ENCODE peak calls at places on chromosomes 5 and 9, in eight cellular contexts. B, F, J, W, Y, R, A and Q are unnamed samples.

GRCh38 chr9:84238652-84239051 is 101.9 kb downstream of the SLC28A3 start:
- DNase-seq in B (no peak), F (no peak), J (peak; percentile 42), W (no peak), Y (no peak), R (no peak), A (no peak), Q (peak; percentile 71)

GRCh38 chr5:138832218-138832617 is 42.9 kb downstream of the LRRTM2 start:
- DNase-seq in B (no peak), F (no peak), J (no peak), W (no peak), Y (no peak), R (peak; percentile 38), A (peak; percentile 11), Q (no peak)

GRCh38 chr5:132877466-132877865 is 4.0 kb downstream of the LEAP2 start:
- DNase-seq in B (no peak), F (no peak), J (no peak), W (no peak), Y (no peak), R (no peak), A (no peak), Q (no peak)

GRCh38 chr9:129656795-129657390 is 8.6 kb upstream of the PRRX2 start:
- DNase-seq in B (no peak), F (no peak), J (peak; percentile 39), W (peak; percentile 35), Y (no peak), R (peak; percentile 92), A (no peak), Q (no peak)

GRCh38 chr9:130845901-130846381 is 10.9 kb downstream of the ABL1 start:
- DNase-seq in B (peak; percentile 38), F (no peak), J (no peak), W (no peak), Y (no peak), R (peak; percentile 81), A (no peak), Q (no peak)

GRCh38 chr9:31119882-31120481 is 1264.5 kb upstream of the ACO1 start:
- DNase-seq in B (peak; percentile 32), F (peak; percentile 31), J (peak; percentile 6), W (peak; percentile 4), Y (peak; percentile 56), R (peak; percentile 49), A (peak; percentile 43), Q (peak; percentile 68)

GRCh38 chr9:28960602-28961001 is 1387.3 kb upstream of the C9orf72 start:
- DNase-seq in B (no peak), F (no peak), J (no peak), W (no peak), Y (no peak), R (no peak), A (no peak), Q (no peak)

GRCh38 chr5:136057401-136057951 is 28.7 kb downstream of the TGFBI start:
- DNase-seq in B (no peak), F (no peak), J (no peak), W (no peak), Y (no peak), R (peak; percentile 43), A (no peak), Q (no peak)

GRCh38 chr9:128685636-128686489 is 3.2 kb upstream of the SET start:
- DNase-seq in B (no peak), F (no peak), J (no peak), W (no peak), Y (no peak), R (no peak), A (peak; percentile 70), Q (no peak)

GRCh38 chr9:83959061-83959460 is 21.0 kb downstream of the HNRNPK start:
- DNase-seq in B (no peak), F (no peak), J (no peak), W (peak; percentile 41), Y (peak; percentile 34), R (peak; percentile 73), A (no peak), Q (no peak)

GRCh38 chr5:91699429-91699828 is 316.3 kb upstream of the ARRDC3 start:
- DNase-seq in B (no peak), F (no peak), J (no peak), W (no peak), Y (no peak), R (no peak), A (no peak), Q (no peak)

GRCh38 chr5:175692996-175693700 is 35.3 kb downstream of the HRH2 start:
- DNase-seq in B (no peak), F (no peak), J (no peak), W (no peak), Y (no peak), R (no peak), A (no peak), Q (no peak)

GRCh38 chr9:18274693-18275092 is 199.3 kb upstream of the ADAMTSL1 start:
- DNase-seq in B (no peak), F (no peak), J (no peak), W (no peak), Y (no peak), R (peak; percentile 23), A (no peak), Q (no peak)

GRCh38 chr5:116612431-116612830 is 37.8 kb upstream of the SEMA6A start:
- DNase-seq in B (no peak), F (no peak), J (no peak), W (no peak), Y (no peak), R (no peak), A (no peak), Q (no peak)

GRCh38 chr5:54985301-54986268 is at the start of gene ESM1:
- DNase-seq in B (no peak), F (no peak), J (no peak), W (no peak), Y (peak; percentile 3), R (peak; percentile 83), A (no peak), Q (no peak)

GRCh38 chr5:127589309-127590036 is 59.4 kb upstream of the CTXN3 start:
- DNase-seq in B (no peak), F (no peak), J (no peak), W (no peak), Y (peak; percentile 58), R (no peak), A (no peak), Q (no peak)

GRCh38 chr5:34526682-34527305 is 129.3 kb upstream of the RAI14 start:
- DNase-seq in B (no peak), F (no peak), J (no peak), W (peak; percentile 50), Y (no peak), R (no peak), A (peak; percentile 75), Q (no peak)
- H2AFZ ChIP-seq in B (no peak overlapping the region), F (no peak overlapping the region), J (no peak overlapping the region), W (no peak overlapping the region), Y (no peak overlapping the region), R (no peak overlapping the region), A (no peak overlapping the region), Q (no peak overlapping the region)

GRCh38 chr5:82894754-82895153 is 182.4 kb downstream of the TMEM167A start:
- DNase-seq in B (no peak), F (no peak), J (no peak), W (no peak), Y (no peak), R (no peak), A (no peak), Q (no peak)
- H3K79me2 ChIP-seq in B (no peaks in the 10 kb centered on the region), F (no peaks in the 10 kb centered on the region), J (no peaks in the 10 kb centered on the region), W (no peaks in the 10 kb centered on the region), Y (no peaks in the 10 kb centered on the region), R (no peaks in the 10 kb centered on the region), A (no peaks in the 10 kb centered on the region), Q (no peaks in the 10 kb centered on the region)

DNA sequence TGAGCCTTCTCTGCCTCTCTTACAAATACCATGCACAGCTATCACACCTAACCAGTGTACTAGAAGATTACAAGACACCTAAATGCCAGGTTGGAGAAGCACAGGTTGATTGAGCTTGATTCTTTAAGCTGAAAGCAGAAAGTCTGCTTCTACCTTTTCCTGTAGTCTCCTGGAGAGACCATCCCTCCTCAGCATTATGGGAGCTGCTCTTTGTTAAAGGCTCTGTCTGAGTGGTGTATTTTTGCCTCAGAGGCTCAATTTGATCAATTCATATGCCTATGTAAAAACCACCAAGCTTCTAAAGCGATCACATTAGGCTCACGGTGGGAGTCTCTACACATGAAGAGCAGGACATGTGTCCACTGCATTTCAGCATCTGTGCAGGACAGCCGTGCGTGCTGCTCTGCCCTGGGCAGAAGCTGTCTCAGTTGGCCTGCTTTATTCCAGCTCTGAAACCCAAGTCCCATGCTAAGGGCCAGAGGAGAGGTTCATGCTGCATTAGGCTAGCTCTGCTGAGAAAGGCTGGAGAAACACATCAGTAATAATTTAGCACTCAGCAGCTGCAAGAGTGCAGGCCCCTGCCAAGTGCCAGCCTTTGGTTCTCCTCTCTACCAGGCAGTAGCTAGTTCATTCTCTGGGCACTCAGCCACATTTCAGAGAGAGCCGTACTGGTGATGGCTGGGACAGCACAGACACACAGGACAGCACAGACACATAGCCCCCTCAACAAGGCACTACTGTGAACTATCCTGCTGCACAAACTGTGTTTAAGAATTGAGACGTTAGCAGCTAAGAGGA is 41.6 kb downstream of the TMEM167A start:
- DNase-seq in B (no peak), F (no peak), J (no peak), W (no peak), Y (no peak), R (no peak), A (no peak), Q (no peak)
- H3K27ac ChIP-seq in B (peak overlapping the region; percentile 66), F (no peak overlapping the region), J (no peak overlapping the region), W (no peak overlapping the region), Y (no peak overlapping the region), R (no peak overlapping the region), A (no peak overlapping the region), Q (no peak overlapping the region)

GRCh38 chr9:265209-265900 is 50.7 kb downstream of the DOCK8 start:
- DNase-seq in B (no peak), F (no peak), J (no peak), W (no peak), Y (no peak), R (no peak), A (no peak), Q (no peak)

GRCh38 chr9:264231-264630 is 49.6 kb downstream of the DOCK8 start:
- DNase-seq in B (no peak), F (no peak), J (no peak), W (no peak), Y (no peak), R (no peak), A (no peak), Q (no peak)

GRCh38 chr9:257957-258356 is 43.3 kb downstream of the DOCK8 start:
- DNase-seq in B (no peak), F (no peak), J (no peak), W (no peak), Y (no peak), R (no peak), A (no peak), Q (no peak)

GRCh38 chr9:254516-254915 is 39.9 kb downstream of the DOCK8 start:
- DNase-seq in B (no peak), F (no peak), J (no peak), W (no peak), Y (no peak), R (no peak), A (no peak), Q (no peak)

GRCh38 chr9:259405-260404 is 45.0 kb downstream of the DOCK8 start:
- DNase-seq in B (no peak), F (no peak), J (no peak), W (no peak), Y (no peak), R (no peak), A (no peak), Q (no peak)
- H2AFZ ChIP-seq in B (no peak overlapping the region), F (no peak overlapping the region), J (no peak overlapping the region), W (no peak overlapping the region), Y (peak overlapping the region; percentile 76), R (no peak overlapping the region), A (no peak overlapping the region), Q (no peak overlapping the region)